ENCODE peak calls at places on chromosomes 7 and 10, in four cellular contexts. G is transverse colon, Z is choroid plexus epithelial cell, B is ovary. M is an unnamed sample.

GRCh38 chr7:45881759-45882464 is 6.4 kb upstream of the IGFBP1 start:
- DNase-seq in G (no peak), Z (peak; percentile 92), B (peak; percentile 27), M (peak; percentile 98)

GRCh38 chr7:95322396-95322795 is 1.9 kb downstream of the PON1 start:
- DNase-seq in B (no peak), Z (peak; percentile 5), G (no peak), M (no peak)

GRCh38 chr7:129644634-129645230 is 33.2 kb downstream of the NRF1 start:
- DNase-seq in G (no peak), Z (peak; percentile 78), B (no peak), M (peak; percentile 79)

GRCh38 chr10:1553951-1554350 is 183.4 kb downstream of the ADARB2 start:
- DNase-seq in G (no peak), Z (no peak), B (no peak), M (no peak)

GRCh38 chr10:51915031-51915542 is 215.7 kb upstream of the CSTF2T start:
- DNase-seq in Z (no peak), B (no peak), G (no peak), M (peak; percentile 25)

GRCh38 chr7:16891338-16891737 is 9.6 kb upstream of the AGR3 start:
- DNase-seq in G (peak; percentile 23), B (no peak), Z (peak; percentile 88), M (peak; percentile 71)

GRCh38 chr7:27098493-27099223 is 2.9 kb upstream of the HOXA1 start:
- DNase-seq in B (no peak), G (peak; percentile 73), Z (no peak), M (no peak)

GRCh38 chr10:114389429-114389828 is 14.9 kb downstream of the AFAP1L2 start:
- DNase-seq in Z (peak; percentile 87), G (no peak), B (peak; percentile 70), M (peak; percentile 54)

GRCh38 chr10:101690461-101690860 is 4.5 kb downstream of the FBXW4 start:
- DNase-seq in B (no peak), Z (peak; percentile 27), G (no peak), M (no peak)

GRCh38 chr7:135035252-135035651 is 48.9 kb downstream of the AGBL3 start:
- DNase-seq in Z (no peak), G (no peak), B (no peak), M (no peak)

DNA sequence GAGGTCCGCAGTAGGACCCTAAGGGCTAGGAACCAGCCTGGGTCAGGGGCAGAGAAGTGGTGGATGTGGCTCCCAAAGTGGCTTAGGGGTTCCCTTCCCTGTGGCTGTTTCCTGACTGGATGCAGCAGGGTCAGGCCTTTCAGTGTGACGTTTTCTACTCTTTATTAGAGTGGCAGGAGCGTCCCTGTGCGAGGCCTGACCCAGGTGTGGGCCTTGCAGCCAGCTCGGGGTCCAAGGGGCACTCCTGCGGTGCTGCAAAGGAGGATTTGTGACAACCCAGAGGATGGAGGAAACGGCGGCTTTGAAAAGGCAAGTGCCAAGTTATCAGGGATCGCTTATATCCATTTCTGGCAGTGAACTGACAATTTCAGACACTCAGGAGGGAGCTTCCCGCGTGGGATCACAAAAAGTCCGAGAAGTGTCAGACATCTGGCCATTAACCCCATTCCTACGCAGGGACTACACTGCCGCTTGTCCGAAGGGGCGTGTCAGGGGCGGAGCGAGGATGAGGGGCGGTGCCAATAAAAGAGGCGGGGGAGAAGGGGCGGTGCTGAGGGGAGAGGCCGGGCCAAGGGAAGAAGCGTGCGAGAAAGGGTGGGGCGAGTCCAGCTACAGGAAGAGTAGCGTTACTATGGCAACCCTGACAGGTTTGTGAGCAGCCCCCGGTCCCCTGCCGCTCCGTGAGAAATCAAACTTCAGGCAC is 98.8 kb upstream of the ZNF722 start:
- DNase-seq in G (peak; percentile 29), Z (no peak), B (peak; percentile 89), M (no peak)
- H3K4me3 ChIP-seq in G (peak overlapping the region; percentile 37), Z (no peak overlapping the region), B (peak overlapping the region; percentile 41), M (no peak overlapping the region)

GRCh38 chr7:834277-834676 is 2.0 kb downstream of the SUN1 start:
- DNase-seq in G (no peak), Z (no peak), B (no peak), M (no peak)

GRCh38 chr7:835491-836401 is 3.5 kb downstream of the SUN1 start:
- DNase-seq in Z (no peak), B (no peak), G (peak; percentile 32), M (no peak)

GRCh38 chr7:835021-835420 is 2.7 kb downstream of the SUN1 start:
- DNase-seq in Z (no peak), G (no peak), B (no peak), M (no peak)

GRCh38 chr7:837001-837400 is 4.7 kb downstream of the SUN1 start:
- DNase-seq in G (no peak), Z (no peak), B (no peak), M (no peak)

GRCh38 chr7:836429-836828 is 4.2 kb downstream of the SUN1 start:
- DNase-seq in Z (peak; percentile 82), B (no peak), G (peak; percentile 40), M (peak; percentile 62)
- TF ChIP-seq CTCF in Z (peak; percentile 85), B (no peak), G (peak; percentile 37), M (peak; percentile 77)

GRCh38 chr10:80188713-80189112 is 16.6 kb downstream of the ANXA11 start:
- DNase-seq in G (no peak), B (no peak), Z (no peak), M (no peak)

GRCh38 chr10:80185522-80186299 is 19.6 kb downstream of the ANXA11 start:
- DNase-seq in B (no peak), G (no peak), Z (no peak), M (no peak)

GRCh38 chr10:80186364-80187012 is 18.8 kb downstream of the ANXA11 start:
- DNase-seq in Z (no peak), B (no peak), G (no peak), M (no peak)

GRCh38 chr10:80187060-80187459 is 18.3 kb downstream of the ANXA11 start:
- DNase-seq in G (no peak), Z (no peak), B (no peak), M (no peak)

DNA sequence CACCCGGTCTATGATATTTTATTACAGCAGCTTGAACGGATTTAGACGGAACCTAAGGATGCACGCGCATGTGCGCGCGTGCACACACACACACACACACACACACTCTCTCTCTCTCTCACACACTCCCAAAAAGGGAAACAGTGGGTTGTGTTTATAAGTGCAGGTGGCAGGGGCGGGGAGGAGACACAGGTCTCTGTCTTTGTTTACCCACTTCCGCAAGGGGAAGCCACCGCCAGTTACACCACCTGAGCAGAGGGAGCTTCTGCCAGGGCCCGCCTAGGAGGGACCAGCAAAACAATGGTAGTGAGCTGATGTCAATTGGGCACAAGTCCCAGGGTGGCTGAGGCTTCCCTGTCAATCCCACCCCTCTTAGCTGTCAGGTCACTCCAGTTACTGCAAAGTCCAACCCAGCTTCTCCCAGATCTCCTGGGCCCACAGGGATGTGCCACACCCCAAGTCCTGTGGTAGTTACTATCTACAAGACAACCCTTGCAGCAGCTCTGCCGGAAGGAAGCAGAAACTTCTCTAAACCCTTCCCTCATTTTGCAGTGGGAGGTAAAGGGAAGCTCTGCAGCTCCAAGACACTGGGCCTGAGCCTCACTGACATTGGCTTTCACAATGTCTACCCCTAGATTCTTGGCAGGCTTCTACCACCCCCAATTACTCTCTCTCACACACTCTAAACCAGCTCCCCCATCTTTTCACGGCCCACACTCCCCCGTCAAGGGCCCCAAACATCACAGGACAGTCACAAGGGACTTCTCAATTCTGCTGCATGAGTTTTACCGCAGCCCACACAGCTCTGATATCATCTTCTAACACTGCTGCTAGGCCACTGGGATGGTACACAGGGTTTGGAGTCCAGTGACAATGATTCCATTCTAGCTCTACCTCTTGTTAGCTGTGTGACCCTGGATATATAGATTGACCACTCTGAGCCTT is 17.6 kb downstream of the ANXA11 start:
- DNase-seq in Z (no peak), G (peak; percentile 83), B (no peak), M (no peak)
- H3K4me3 ChIP-seq in Z (no peak overlapping the region), G (no peak overlapping the region), B (no peak overlapping the region), M (no peak overlapping the region)

GRCh38 chr10:70510453-70510852 is 31.9 kb downstream of the PALD1 start:
- DNase-seq in G (no peak), Z (no peak), B (no peak), M (no peak)

GRCh38 chr10:70509376-70509775 is 30.8 kb downstream of the PALD1 start:
- DNase-seq in Z (no peak), G (no peak), B (peak; percentile 30), M (no peak)

GRCh38 chr10:70505908-70506307 is 27.3 kb downstream of the PALD1 start:
- DNase-seq in B (no peak), G (no peak), Z (no peak), M (no peak)

GRCh38 chr10:70510904-70511303 is 32.3 kb downstream of the PALD1 start:
- DNase-seq in B (no peak), Z (no peak), G (no peak), M (no peak)

GRCh38 chr10:70508912-70509366 is 30.4 kb downstream of the PALD1 start:
- DNase-seq in G (peak; percentile 50), Z (no peak), B (peak; percentile 24), M (peak; percentile 39)
- TF ChIP-seq CTCF in G (peak; percentile 12), Z (no peak), B (no peak), M (no peak)

M was measured in fibroblast of pulmonary artery.